ENCODE peak calls at places on chromosome 12, in four cellular contexts. R, E, Y and J are unnamed samples.

GRCh38 chr12:91098942-91099341 is 12.4 kb downstream of the LUM start:
- DNase-seq in R (no peak), E (peak; percentile 78), Y (no peak), J (no peak)

GRCh38 chr12:19915392-19916192 is 452.7 kb upstream of the PDE3A start:
- DNase-seq in R (no peak), E (peak; percentile 36), Y (no peak), J (no peak)

GRCh38 chr12:120903382-120903817 is 758 bp downstream of the SPPL3 start:
- DNase-seq in R (peak; percentile 74), E (peak; percentile 63), Y (no peak), J (no peak)

GRCh38 chr12:82682326-82682725 is 4.4 kb upstream of the TMTC2 start:
- DNase-seq in R (no peak), E (no peak), Y (no peak), J (no peak)

GRCh38 chr12:102675672-102676071 is 195.3 kb upstream of the IGF1 start:
- DNase-seq in R (no peak), E (no peak), Y (no peak), J (no peak)

GRCh38 chr12:49348781-49349180 is 2.1 kb downstream of the DNAJC22 start:
- DNase-seq in R (peak; percentile 7), E (no peak), Y (no peak), J (no peak)

GRCh38 chr12:44369967-44370366 is 506.1 kb downstream of the NELL2 start:
- DNase-seq in R (no peak), E (peak; percentile 51), Y (no peak), J (no peak)

GRCh38 chr12:24860546-24860945 is 88.4 kb downstream of the BCAT1 start:
- DNase-seq in R (no peak), E (no peak), Y (no peak), J (no peak)

GRCh38 chr12:95393191-95393790 is 80.7 kb upstream of the METAP2 start:
- DNase-seq in R (no peak), E (no peak), Y (no peak), J (no peak)

GRCh38 chr12:132310181-132311040 is 19.0 kb downstream of the GALNT9 start:
- DNase-seq in R (no peak), E (no peak), Y (no peak), J (no peak)

GRCh38 chr12:52716061-52716460 is 12.7 kb upstream of the KRT77 start:
- DNase-seq in R (no peak), E (no peak), Y (no peak), J (no peak)
- H3K27me3 ChIP-seq in R (no peaks in the 10 kb centered on the region), E (peaks cover 27% of the 10 kb centered on the region), Y (peaks cover 5% of the 10 kb centered on the region), J (no peaks in the 10 kb centered on the region)

DNA sequence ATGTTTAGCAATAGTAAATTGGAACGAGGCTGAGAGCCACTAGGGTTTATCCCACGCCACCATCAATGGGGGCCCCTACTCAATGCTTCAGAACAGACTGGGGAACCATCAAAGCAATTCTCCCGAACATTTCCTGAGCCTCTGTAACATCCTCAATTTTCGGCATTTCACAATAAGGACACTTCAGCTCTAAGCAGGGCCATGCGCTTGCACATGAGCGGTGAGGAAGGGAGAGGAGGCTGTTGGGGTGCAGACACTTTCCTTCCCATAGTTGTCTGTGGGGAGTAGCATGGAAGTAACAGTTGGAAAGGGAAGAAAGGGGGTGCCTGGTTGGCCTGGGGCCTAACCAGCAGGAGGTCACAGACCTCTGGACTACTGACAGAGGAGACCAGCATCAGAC is 129.8 kb upstream of the PRMT8 start:
- DNase-seq in R (no peak), E (no peak), Y (no peak), J (no peak)
- H3K27me3 ChIP-seq in R (no peaks in the 10 kb centered on the region), E (peaks cover 8% of the 10 kb centered on the region), Y (peaks cover 11% of the 10 kb centered on the region), J (no peaks in the 10 kb centered on the region)

GRCh38 chr12:13952096-13952495 is 29.3 kb downstream of the GRIN2B start:
- DNase-seq in R (no peak), E (no peak), Y (no peak), J (no peak)
- H3K27me3 ChIP-seq in R (no peaks in the 10 kb centered on the region), E (no peaks in the 10 kb centered on the region), Y (no peaks in the 10 kb centered on the region), J (no peaks in the 10 kb centered on the region)

GRCh38 chr12:107318804-107319535 is 225.6 kb upstream of the CRY1 start:
- DNase-seq in R (peak; percentile 48), E (peak; percentile 34), Y (no peak), J (no peak)

GRCh38 chr12:107322063-107322462 is 228.7 kb upstream of the CRY1 start:
- DNase-seq in R (peak; percentile 47), E (no peak), Y (no peak), J (no peak)

GRCh38 chr12:107319536-107320030 is 226.2 kb upstream of the CRY1 start:
- DNase-seq in R (no peak), E (no peak), Y (no peak), J (no peak)

GRCh38 chr12:107320031-107320928 is 226.9 kb upstream of the CRY1 start:
- DNase-seq in R (peak; percentile 86), E (peak; percentile 85), Y (no peak), J (no peak)

GRCh38 chr12:107320929-107321618 is 227.7 kb upstream of the CRY1 start:
- DNase-seq in R (peak; percentile 79), E (peak; percentile 71), Y (no peak), J (no peak)
- H3K27me3 ChIP-seq in R (no peaks in the 10 kb centered on the region), E (no peaks in the 10 kb centered on the region), Y (no peaks in the 10 kb centered on the region), J (no peaks in the 10 kb centered on the region)

GRCh38 chr12:52403561-52403960 is 2.6 kb downstream of the KRT82 start:
- DNase-seq in R (no peak), E (no peak), Y (no peak), J (no peak)

GRCh38 chr12:52405922-52406385 is at the start of gene KRT82:
- DNase-seq in R (no peak), E (no peak), Y (no peak), J (no peak)

GRCh38 chr12:52402873-52403510 is 3.1 kb downstream of the KRT82 start:
- DNase-seq in R (no peak), E (no peak), Y (no peak), J (no peak)

GRCh38 chr12:52402377-52402776 is 3.8 kb downstream of the KRT82 start:
- DNase-seq in R (no peak), E (no peak), Y (no peak), J (no peak)

GRCh38 chr12:52404951-52405350 is 1.2 kb downstream of the KRT82 start:
- DNase-seq in R (no peak), E (no peak), Y (no peak), J (no peak)
- H3K27me3 ChIP-seq in R (no peaks in the 10 kb centered on the region), E (no peaks in the 10 kb centered on the region), Y (no peaks in the 10 kb centered on the region), J (no peaks in the 10 kb centered on the region)